ENCODE peak calls at places on chromosomes 13 and 19, in eight cellular contexts. One of them, this sample, is unnamed. For H3K4me1, the result is how much of the 10 kb centered on the place peaks cover.

GRCh38 chr19:18000480-18000980 is 7.4 kb upstream of the ARRDC2 start:
- ATAC-seq in right lobe of liver: no peak
- ATAC-seq in aorta: no peak
- ATAC-seq in upper lobe of right lung: no peak
- ATAC-seq in CD4-positive, CD25-positive, alpha-beta regulatory T cell: no peak
- ATAC-seq in lower lobe of right lung: no peak
- ATAC-seq in heart right ventricle: no peak
- ATAC-seq in HepG2: no peak
- ATAC-seq in this sample: no peak

GRCh38 chr19:53308339-53308811 is 25.2 kb upstream of the ZNF845 start:
- ATAC-seq in upper lobe of right lung: peak
- ATAC-seq in lower lobe of right lung: peak
- ATAC-seq in HepG2: no peak
- ATAC-seq in right lobe of liver: peak
- ATAC-seq in aorta: peak
- ATAC-seq in heart right ventricle: no peak
- ATAC-seq in CD4-positive, CD25-positive, alpha-beta regulatory T cell: no peak
- ATAC-seq in this sample: no peak

GRCh38 chr19:5934779-5935472 is 20.9 kb downstream of the CAPS start:
- ATAC-seq in CD4-positive, CD25-positive, alpha-beta regulatory T cell: no peak
- ATAC-seq in lower lobe of right lung: peak
- ATAC-seq in upper lobe of right lung: no peak
- ATAC-seq in heart right ventricle: peak
- ATAC-seq in right lobe of liver: no peak
- ATAC-seq in aorta: no peak
- ATAC-seq in HepG2: no peak
- ATAC-seq in this sample: peak

GRCh38 chr13:28707629-28708427 is 10.9 kb downstream of the SLC46A3 start:
- ATAC-seq in aorta: no peak
- ATAC-seq in lower lobe of right lung: no peak
- ATAC-seq in heart right ventricle: peak
- ATAC-seq in HepG2: no peak
- ATAC-seq in right lobe of liver: peak
- ATAC-seq in CD4-positive, CD25-positive, alpha-beta regulatory T cell: peak
- ATAC-seq in upper lobe of right lung: peak
- ATAC-seq in this sample: no peak

GRCh38 chr19:14425696-14426138 is 6.6 kb upstream of the DDX39A start:
- ATAC-seq in lower lobe of right lung: no peak
- ATAC-seq in heart right ventricle: no peak
- ATAC-seq in upper lobe of right lung: no peak
- ATAC-seq in CD4-positive, CD25-positive, alpha-beta regulatory T cell: no peak
- ATAC-seq in HepG2: peak
- ATAC-seq in right lobe of liver: no peak
- ATAC-seq in aorta: no peak
- ATAC-seq in this sample: no peak

GRCh38 chr13:50760751-50761150 is 82.7 kb downstream of the DLEU7 start:
- ATAC-seq in aorta: no peak
- ATAC-seq in CD4-positive, CD25-positive, alpha-beta regulatory T cell: no peak
- ATAC-seq in right lobe of liver: no peak
- ATAC-seq in HepG2: no peak
- ATAC-seq in lower lobe of right lung: no peak
- ATAC-seq in heart right ventricle: no peak
- ATAC-seq in upper lobe of right lung: no peak
- ATAC-seq in this sample: no peak

GRCh38 chr19:10379880-10380310 is 477 bp downstream of the TYK2 start:
- ATAC-seq in HepG2: no peak
- ATAC-seq in aorta: no peak
- ATAC-seq in CD4-positive, CD25-positive, alpha-beta regulatory T cell: no peak
- ATAC-seq in lower lobe of right lung: peak
- ATAC-seq in heart right ventricle: no peak
- ATAC-seq in right lobe of liver: no peak
- ATAC-seq in upper lobe of right lung: no peak
- ATAC-seq in this sample: no peak

GRCh38 chr13:26348966-26349365 is 95.0 kb downstream of the CDK8 start:
- ATAC-seq in lower lobe of right lung: peak
- ATAC-seq in CD4-positive, CD25-positive, alpha-beta regulatory T cell: no peak
- ATAC-seq in right lobe of liver: peak
- ATAC-seq in aorta: no peak
- ATAC-seq in upper lobe of right lung: peak
- ATAC-seq in HepG2: no peak
- ATAC-seq in heart right ventricle: no peak
- ATAC-seq in this sample: no peak

GRCh38 chr13:112119192-112120030 is 52.5 kb downstream of the SOX1 start:
- ATAC-seq in heart right ventricle: no peak
- ATAC-seq in upper lobe of right lung: peak
- ATAC-seq in aorta: no peak
- ATAC-seq in CD4-positive, CD25-positive, alpha-beta regulatory T cell: no peak
- ATAC-seq in right lobe of liver: no peak
- ATAC-seq in HepG2: no peak
- ATAC-seq in lower lobe of right lung: no peak
- ATAC-seq in this sample: no peak

GRCh38 chr19:28667348-28667977 is 545.5 kb downstream of the UQCRFS1 start:
- ATAC-seq in heart right ventricle: no peak
- ATAC-seq in lower lobe of right lung: no peak
- ATAC-seq in CD4-positive, CD25-positive, alpha-beta regulatory T cell: no peak
- ATAC-seq in upper lobe of right lung: no peak
- ATAC-seq in aorta: no peak
- ATAC-seq in right lobe of liver: no peak
- ATAC-seq in HepG2: no peak
- ATAC-seq in this sample: no peak

GRCh38 chr19:50003810-50004419 is 21.3 kb downstream of the VRK3 start:
- ATAC-seq in lower lobe of right lung: peak
- ATAC-seq in HepG2: no peak
- ATAC-seq in upper lobe of right lung: peak
- ATAC-seq in CD4-positive, CD25-positive, alpha-beta regulatory T cell: peak
- ATAC-seq in right lobe of liver: no peak
- ATAC-seq in aorta: peak
- ATAC-seq in heart right ventricle: peak
- ATAC-seq in this sample: peak

GRCh38 chr19:37930416-37930815 is 23.4 kb downstream of the SIPA1L3 start:
- ATAC-seq in HepG2: no peak
- ATAC-seq in aorta: no peak
- ATAC-seq in right lobe of liver: no peak
- ATAC-seq in lower lobe of right lung: no peak
- ATAC-seq in CD4-positive, CD25-positive, alpha-beta regulatory T cell: no peak
- ATAC-seq in upper lobe of right lung: peak
- ATAC-seq in heart right ventricle: no peak
- ATAC-seq in this sample: no peak

GRCh38 chr19:37931941-37932655 is 25.1 kb downstream of the SIPA1L3 start:
- ATAC-seq in right lobe of liver: peak
- ATAC-seq in aorta: peak
- ATAC-seq in HepG2: peak
- ATAC-seq in CD4-positive, CD25-positive, alpha-beta regulatory T cell: no peak
- ATAC-seq in heart right ventricle: peak
- ATAC-seq in lower lobe of right lung: peak
- ATAC-seq in upper lobe of right lung: peak
- ATAC-seq in this sample: peak

GRCh38 chr19:37928527-37929286 is 21.7 kb downstream of the SIPA1L3 start:
- ATAC-seq in heart right ventricle: no peak
- ATAC-seq in lower lobe of right lung: no peak
- ATAC-seq in HepG2: no peak
- ATAC-seq in CD4-positive, CD25-positive, alpha-beta regulatory T cell: peak
- ATAC-seq in aorta: no peak
- ATAC-seq in upper lobe of right lung: no peak
- ATAC-seq in right lobe of liver: peak
- ATAC-seq in this sample: no peak

GRCh38 chr19:37926711-37927110 is 19.7 kb downstream of the SIPA1L3 start:
- ATAC-seq in heart right ventricle: no peak
- ATAC-seq in HepG2: no peak
- ATAC-seq in upper lobe of right lung: no peak
- ATAC-seq in lower lobe of right lung: no peak
- ATAC-seq in aorta: no peak
- ATAC-seq in right lobe of liver: no peak
- ATAC-seq in CD4-positive, CD25-positive, alpha-beta regulatory T cell: no peak
- ATAC-seq in this sample: no peak

GRCh38 chr19:37929512-37929911 is 22.5 kb downstream of the SIPA1L3 start:
- ATAC-seq in heart right ventricle: no peak
- ATAC-seq in lower lobe of right lung: no peak
- ATAC-seq in aorta: no peak
- ATAC-seq in upper lobe of right lung: no peak
- ATAC-seq in HepG2: no peak
- ATAC-seq in right lobe of liver: no peak
- ATAC-seq in CD4-positive, CD25-positive, alpha-beta regulatory T cell: no peak
- ATAC-seq in this sample: no peak
- H3K27ac ChIP-seq in heart right ventricle: no peak
- H3K27ac ChIP-seq in lower lobe of right lung: no peak
- H3K27ac ChIP-seq in aorta: no peak
- H3K27ac ChIP-seq in upper lobe of right lung: no peak
- H3K27ac ChIP-seq in HepG2: no peak
- H3K27ac ChIP-seq in right lobe of liver: no peak
- H3K27ac ChIP-seq in CD4-positive, CD25-positive, alpha-beta regulatory T cell: no peak
- H3K27ac ChIP-seq in this sample: no peak

DNA sequence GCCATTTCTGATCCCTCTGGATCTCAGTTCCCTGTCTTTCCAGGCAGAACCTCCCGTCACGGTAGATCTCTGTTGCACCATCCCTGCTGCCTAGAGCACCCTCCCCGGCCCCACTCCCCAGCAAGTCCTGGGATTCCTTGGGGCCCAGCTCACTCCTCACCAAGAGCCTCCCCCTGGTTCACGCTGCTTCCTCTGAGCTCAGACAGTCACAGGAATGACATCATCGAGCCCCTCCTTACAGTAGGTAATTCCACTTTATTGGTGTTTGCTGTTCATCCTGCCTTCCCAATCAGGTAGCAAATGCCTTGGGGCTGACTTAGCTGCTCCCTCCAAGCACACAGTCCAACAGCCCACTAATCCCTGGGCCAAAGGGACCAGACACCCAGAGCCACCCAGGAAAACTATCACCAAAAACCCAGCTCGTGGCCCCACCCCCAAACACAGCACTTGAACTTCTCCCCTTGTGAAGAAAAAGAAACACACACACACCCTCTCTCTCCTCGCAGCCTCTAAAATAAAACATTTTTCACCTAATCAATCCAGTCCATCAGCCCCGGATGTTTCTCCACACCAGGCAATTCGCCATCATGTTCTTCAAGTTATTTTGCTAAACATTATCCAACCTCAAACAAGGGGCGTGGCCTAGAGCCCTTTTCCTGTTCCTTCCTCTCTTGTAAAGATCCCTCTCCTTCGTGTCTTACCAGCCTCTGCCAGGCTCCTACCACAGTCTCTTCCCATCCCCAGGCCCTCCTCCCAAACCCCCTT is 2.5 kb downstream of the NAPA start:
- ATAC-seq in HepG2: peak
- ATAC-seq in lower lobe of right lung: peak
- ATAC-seq in aorta: no peak
- ATAC-seq in CD4-positive, CD25-positive, alpha-beta regulatory T cell: no peak
- ATAC-seq in heart right ventricle: no peak
- ATAC-seq in upper lobe of right lung: no peak
- ATAC-seq in right lobe of liver: peak
- ATAC-seq in this sample: no peak
- H3K4me1 ChIP-seq in HepG2: under half
- H3K4me1 ChIP-seq in lower lobe of right lung: half or more
- H3K4me1 ChIP-seq in aorta: under half
- H3K4me1 ChIP-seq in CD4-positive, CD25-positive, alpha-beta regulatory T cell: half or more
- H3K4me1 ChIP-seq in heart right ventricle: half or more
- H3K4me1 ChIP-seq in upper lobe of right lung: half or more
- H3K4me1 ChIP-seq in right lobe of liver: under half
- H3K4me1 ChIP-seq in this sample: half or more

DNA sequence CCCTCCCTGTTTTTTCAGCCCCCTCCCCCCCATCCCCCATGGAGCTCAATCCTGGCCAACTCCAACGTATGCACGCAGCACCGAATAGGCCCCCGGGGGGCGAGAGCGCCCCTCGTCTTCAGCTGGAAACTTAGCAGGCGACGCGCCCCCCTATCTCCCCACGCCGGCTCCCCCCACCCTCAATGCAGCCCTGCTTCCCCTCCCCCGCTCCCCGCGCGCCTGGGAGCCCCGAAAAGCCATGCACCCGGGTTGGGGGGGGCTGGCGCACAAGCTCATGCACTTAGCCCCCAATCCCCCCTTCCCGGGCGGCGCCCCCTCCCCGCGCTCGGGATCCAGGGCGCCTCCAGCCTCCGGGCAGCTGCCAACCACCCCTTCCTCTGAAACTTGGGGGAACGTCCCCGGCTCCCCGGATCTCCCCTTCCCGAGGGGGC is 508 bp downstream of the ZBTB7A start:
- ATAC-seq in upper lobe of right lung: no peak
- ATAC-seq in CD4-positive, CD25-positive, alpha-beta regulatory T cell: no peak
- ATAC-seq in right lobe of liver: no peak
- ATAC-seq in heart right ventricle: no peak
- ATAC-seq in lower lobe of right lung: no peak
- ATAC-seq in HepG2: no peak
- ATAC-seq in aorta: no peak
- ATAC-seq in this sample: no peak
- H3K27ac ChIP-seq in upper lobe of right lung: peak
- H3K27ac ChIP-seq in CD4-positive, CD25-positive, alpha-beta regulatory T cell: peak
- H3K27ac ChIP-seq in right lobe of liver: peak
- H3K27ac ChIP-seq in heart right ventricle: peak
- H3K27ac ChIP-seq in lower lobe of right lung: peak
- H3K27ac ChIP-seq in HepG2: peak
- H3K27ac ChIP-seq in aorta: peak
- H3K27ac ChIP-seq in this sample: peak

GRCh38 chr13:35554972-35555623 is 78.6 kb upstream of the MAB21L1 start:
- ATAC-seq in upper lobe of right lung: no peak
- ATAC-seq in heart right ventricle: no peak
- ATAC-seq in right lobe of liver: no peak
- ATAC-seq in HepG2: no peak
- ATAC-seq in aorta: no peak
- ATAC-seq in CD4-positive, CD25-positive, alpha-beta regulatory T cell: no peak
- ATAC-seq in lower lobe of right lung: no peak
- ATAC-seq in this sample: no peak

GRCh38 chr13:35552172-35552844 is 75.8 kb upstream of the MAB21L1 start:
- ATAC-seq in right lobe of liver: no peak
- ATAC-seq in heart right ventricle: no peak
- ATAC-seq in aorta: no peak
- ATAC-seq in upper lobe of right lung: no peak
- ATAC-seq in CD4-positive, CD25-positive, alpha-beta regulatory T cell: no peak
- ATAC-seq in HepG2: no peak
- ATAC-seq in lower lobe of right lung: no peak
- ATAC-seq in this sample: no peak

GRCh38 chr13:35548790-35549189 is 72.3 kb upstream of the MAB21L1 start:
- ATAC-seq in CD4-positive, CD25-positive, alpha-beta regulatory T cell: no peak
- ATAC-seq in right lobe of liver: no peak
- ATAC-seq in heart right ventricle: no peak
- ATAC-seq in aorta: no peak
- ATAC-seq in lower lobe of right lung: no peak
- ATAC-seq in HepG2: no peak
- ATAC-seq in upper lobe of right lung: no peak
- ATAC-seq in this sample: no peak

DNA sequence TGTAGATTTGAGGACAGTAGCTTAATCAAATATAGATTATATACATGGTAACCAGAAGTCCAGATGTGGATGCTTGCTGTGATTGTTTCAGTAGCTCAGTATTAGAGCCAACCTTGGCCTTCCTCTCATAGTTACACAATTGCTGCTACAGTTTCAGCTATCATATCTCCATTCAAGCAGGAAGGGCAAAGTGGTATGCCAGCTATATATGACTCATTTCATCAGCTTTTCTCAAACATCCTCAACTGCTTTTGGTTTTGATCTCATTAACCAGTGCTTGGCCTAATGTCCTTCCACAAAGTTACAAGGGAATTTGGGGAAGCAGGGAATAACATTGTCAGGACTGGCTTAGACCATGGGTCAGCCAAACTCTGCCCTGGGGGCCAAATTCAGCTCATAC is 73.0 kb upstream of the MAB21L1 start:
- ATAC-seq in lower lobe of right lung: no peak
- ATAC-seq in heart right ventricle: no peak
- ATAC-seq in HepG2: no peak
- ATAC-seq in right lobe of liver: no peak
- ATAC-seq in CD4-positive, CD25-positive, alpha-beta regulatory T cell: no peak
- ATAC-seq in aorta: no peak
- ATAC-seq in upper lobe of right lung: no peak
- ATAC-seq in this sample: no peak
- H3K4me1 ChIP-seq in lower lobe of right lung: under half
- H3K4me1 ChIP-seq in heart right ventricle: under half
- H3K4me1 ChIP-seq in HepG2: under half
- H3K4me1 ChIP-seq in right lobe of liver: under half
- H3K4me1 ChIP-seq in CD4-positive, CD25-positive, alpha-beta regulatory T cell: under half
- H3K4me1 ChIP-seq in aorta: under half
- H3K4me1 ChIP-seq in upper lobe of right lung: under half
- H3K4me1 ChIP-seq in this sample: under half

This sample was measured in gastroesophageal sphincter.